ENCODE peak calls at places on chromosomes 1 and 21, in four cellular contexts. Q is transverse colon, Y is sigmoid colon, D is left ventricle myocardium inferior. Z is an unnamed sample.

GRCh38 chr1:205648212-205648910 is 16.6 kb upstream of the ELK4 start:
- DNase-seq in Y (no peak), D (no peak), Q (no peak), Z (no peak)

GRCh38 chr1:38778521-38778920 is 81.1 kb downstream of the RRAGC start:
- DNase-seq in Q (no peak), Y (no peak), D (no peak), Z (no peak)

GRCh38 chr1:47903723-47904122 is 93.5 kb downstream of the TRABD2B start:
- DNase-seq in Y (no peak), D (no peak), Q (no peak), Z (no peak)

GRCh38 chr1:30407862-30408580 is 315.4 kb downstream of the MATN1 start:
- DNase-seq in Y (peak), D (no peak), Q (no peak), Z (no peak)

GRCh38 chr21:42787613-42788012 is 91.7 kb downstream of the WDR4 start:
- DNase-seq in Q (no peak), D (no peak), Y (no peak), Z (no peak)

GRCh38 chr1:15153184-15153841 is at the start of gene TMEM51:
- DNase-seq in Y (peak), Q (peak), D (peak), Z (no peak)

GRCh38 chr1:54396280-54396903 is 9.8 kb downstream of the SSBP3 start:
- DNase-seq in Y (no peak), Q (no peak), D (no peak), Z (no peak)

GRCh38 chr1:119838255-119838654 is 27.0 kb upstream of the REG4 start:
- DNase-seq in Q (no peak), Y (no peak), D (no peak), Z (no peak)

GRCh38 chr1:117180571-117180970 is 30.2 kb downstream of the VTCN1 start:
- DNase-seq in Y (no peak), Q (no peak), D (no peak), Z (no peak)

GRCh38 chr1:186620951-186621350 is 59.3 kb downstream of the PTGS2 start:
- DNase-seq in Y (no peak), Q (no peak), D (no peak), Z (no peak)

GRCh38 chr1:198756470-198756869 is 117.6 kb downstream of the PTPRC start:
- DNase-seq in D (no peak), Y (no peak), Q (no peak), Z (no peak)

GRCh38 chr1:101924700-101925099 is 72.0 kb downstream of the OLFM3 start:
- DNase-seq in Q (no peak), D (no peak), Y (no peak), Z (no peak)

GRCh38 chr1:53959664-53960250 is 13.6 kb downstream of the LRRC42 start:
- DNase-seq in Q (no peak), Y (no peak), D (no peak), Z (peak)

GRCh38 chr1:15826810-15827507 is 19.5 kb upstream of the UQCRHL start:
- DNase-seq in D (no peak), Q (no peak), Y (no peak), Z (no peak)

GRCh38 chr21:34949499-34949898 is 99.6 kb downstream of the RUNX1 start:
- DNase-seq in Q (no peak), Y (no peak), D (no peak), Z (no peak)

GRCh38 chr21:34992736-34993135 is 56.4 kb downstream of the RUNX1 start:
- DNase-seq in Y (no peak), D (no peak), Q (no peak), Z (peak)

GRCh38 chr1:197911857-197912696 is 5.1 kb upstream of the LHX9 start:
- DNase-seq in D (no peak), Y (no peak), Q (no peak), Z (no peak)

GRCh38 chr1:245880754-245881403 is 626.2 kb downstream of the SMYD3 start:
- DNase-seq in Q (no peak), Y (no peak), D (no peak), Z (no peak)

GRCh38 chr1:26697441-26697977 is 1.7 kb downstream of the ARID1A start:
- DNase-seq in D (no peak), Y (no peak), Q (no peak), Z (no peak)

GRCh38 chr1:21866629-21867009 is 54.6 kb downstream of the LDLRAD2 start:
- DNase-seq in Y (no peak), D (no peak), Q (no peak), Z (no peak)

GRCh38 chr1:192153276-192153675 is 5.0 kb upstream of the RGS18 start:
- DNase-seq in Y (no peak), D (no peak), Q (no peak), Z (no peak)

GRCh38 chr1:23801876-23802275 is 1.3 kb upstream of the GALE start:
- DNase-seq in Q (peak), D (no peak), Y (no peak), Z (no peak)

GRCh38 chr1:40143891-40144575 is 17.2 kb upstream of the RLF start:
- DNase-seq in Q (peak), Y (peak), D (no peak), Z (peak)

GRCh38 chr1:248828845-248829244 is 3.1 kb upstream of the SH3BP5L start:
- DNase-seq in Q (no peak), Y (no peak), D (no peak), Z (no peak)

GRCh38 chr21:41133896-41134522 is 34.0 kb upstream of the BACE2 start:
- DNase-seq in Y (no peak), D (no peak), Q (no peak), Z (no peak)

GRCh38 chr1:202085682-202086373 is 36.9 kb upstream of the GPR37L1 start:
- DNase-seq in Y (no peak), Q (peak), D (no peak), Z (no peak)

GRCh38 chr1:1185101-1185765 is 11.6 kb downstream of the TTLL10 start:
- DNase-seq in D (peak), Q (no peak), Y (no peak), Z (peak)

GRCh38 chr1:17009706-17010105 is 2.0 kb downstream of the ATP13A2 start:
- DNase-seq in Y (no peak), D (no peak), Q (peak), Z (no peak)

GRCh38 chr1:19257178-19257914 is 5.7 kb downstream of the MRTO4 start:
- DNase-seq in Q (no peak), Y (no peak), D (no peak), Z (no peak)

GRCh38 chr1:33147997-33148314 is 33.9 kb downstream of the TRIM62 start:
- DNase-seq in Y (no peak), Q (no peak), D (no peak), Z (no peak)
- TF ChIP-seq CTCF in Y (no peak), Q (no peak), D (no peak), Z (peak)

GRCh38 chr1:178093958-178094751 is at the start of gene RASAL2:
- DNase-seq in D (peak), Y (peak), Q (peak), Z (peak)

GRCh38 chr1:178094752-178095645 is 1.1 kb downstream of the RASAL2 start:
- DNase-seq in Y (no peak), Q (no peak), D (no peak), Z (no peak)

GRCh38 chr1:178093150-178093957 is 550 bp upstream of the RASAL2 start:
- DNase-seq in Q (peak), D (peak), Y (peak), Z (peak)

GRCh38 chr1:178088651-178089050 is 5.3 kb upstream of the RASAL2 start:
- DNase-seq in Y (no peak), Q (no peak), D (no peak), Z (no peak)

GRCh38 chr1:178091986-178092745 is 1.7 kb upstream of the RASAL2 start:
- DNase-seq in Y (no peak), Q (no peak), D (no peak), Z (no peak)
- H3K4me3 ChIP-seq in Y (no peak), Q (no peak), D (no peak), Z (no peak)

GRCh38 chr1:212814548-212814947 is 22.9 kb downstream of the TATDN3 start:
- DNase-seq in Q (no peak), D (no peak), Y (no peak), Z (no peak)

GRCh38 chr1:212816567-212817278 is 25.0 kb downstream of the TATDN3 start:
- DNase-seq in D (no peak), Q (no peak), Y (no peak), Z (no peak)

GRCh38 chr1:212820969-212821368 is 26.5 kb downstream of the SPATA45 start:
- DNase-seq in D (no peak), Q (no peak), Y (no peak), Z (no peak)

GRCh38 chr1:212819704-212820103 is 27.7 kb downstream of the SPATA45 start:
- DNase-seq in Y (no peak), Q (no peak), D (no peak), Z (peak)

DNA sequence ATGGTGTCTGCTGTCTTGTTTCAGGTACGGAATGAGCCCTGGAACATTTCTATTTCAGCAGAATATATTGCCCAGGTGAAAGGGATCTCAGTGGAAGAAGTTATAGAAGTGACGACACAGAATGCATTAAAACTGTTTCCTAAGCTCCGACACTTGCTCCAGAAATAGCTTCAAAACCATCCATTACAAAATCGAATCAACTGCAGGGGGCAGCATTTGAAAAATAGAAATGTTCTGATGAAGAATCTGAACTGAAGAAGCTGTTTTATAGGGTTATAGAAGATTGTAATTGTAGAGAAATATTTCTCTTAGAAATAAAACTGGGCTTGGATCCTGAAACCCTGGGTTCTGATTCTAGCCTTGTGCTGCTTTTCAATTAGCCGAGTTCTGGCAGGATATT is 23.3 kb downstream of the TATDN3 start:
- DNase-seq in Y (no peak), D (no peak), Q (no peak), Z (no peak)
- TF ChIP-seq CTCF in Y (no peak), D (peak), Q (peak), Z (peak)

DNA sequence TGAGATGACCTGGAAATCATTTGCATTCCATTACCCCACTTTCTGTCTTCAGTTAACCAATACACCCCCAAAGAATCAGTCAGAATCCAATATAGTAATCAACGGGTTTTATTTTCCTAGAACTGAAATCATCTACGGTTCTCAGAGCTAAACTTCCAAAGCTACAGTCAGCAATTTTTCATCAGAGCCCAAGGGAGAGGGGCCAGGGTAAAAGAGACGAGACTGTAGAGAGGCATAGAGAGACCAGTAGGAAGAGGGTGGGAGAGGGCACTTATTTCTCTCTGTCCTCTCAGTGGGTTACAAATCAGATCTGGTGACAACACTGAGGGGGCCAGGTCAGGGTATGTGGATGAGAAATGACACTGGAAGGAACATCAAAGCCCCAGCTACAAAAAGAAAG is 1.1 kb upstream of the MRPL24 start:
- DNase-seq in Y (no peak), D (no peak), Q (no peak), Z (no peak)
- H3K4me3 ChIP-seq in Y (no peak), D (no peak), Q (no peak), Z (no peak)